ENCODE peak calls at places on chromosomes 13 and 19, in seven cellular contexts. One of them, this sample, is unnamed.

GRCh38 chr19:2239173-2239572 is 2.5 kb downstream of the SF3A2 start:
- DNase-seq in cardiac fibroblast: no peak
- DNase-seq in fibroblast of lung: no peak
- DNase-seq in neural progenitor cell: no peak
- DNase-seq in astrocyte of the spinal cord: no peak
- DNase-seq in astrocyte of the cerebellum: no peak
- DNase-seq in AG04450: no peak
- DNase-seq in this sample: no peak

GRCh38 chr13:99228737-99229691 is 28.4 kb downstream of the UBAC2 start:
- DNase-seq in cardiac fibroblast: peak
- DNase-seq in neural progenitor cell: no peak
- DNase-seq in AG04450: peak
- DNase-seq in astrocyte of the spinal cord: peak
- DNase-seq in astrocyte of the cerebellum: peak
- DNase-seq in fibroblast of lung: peak
- DNase-seq in this sample: no peak

GRCh38 chr19:38693380-38694223 is 46.2 kb downstream of the ACTN4 start:
- DNase-seq in AG04450: no peak
- DNase-seq in astrocyte of the spinal cord: peak
- DNase-seq in neural progenitor cell: peak
- DNase-seq in fibroblast of lung: peak
- DNase-seq in cardiac fibroblast: peak
- DNase-seq in astrocyte of the cerebellum: peak
- DNase-seq in this sample: no peak

GRCh38 chr13:103403814-103404213 is 337.6 kb upstream of the SLC10A2 start:
- DNase-seq in astrocyte of the spinal cord: no peak
- DNase-seq in astrocyte of the cerebellum: no peak
- DNase-seq in fibroblast of lung: no peak
- DNase-seq in neural progenitor cell: no peak
- DNase-seq in cardiac fibroblast: no peak
- DNase-seq in AG04450: no peak
- DNase-seq in this sample: no peak

GRCh38 chr13:112204881-112205327 is 138.0 kb downstream of the SOX1 start:
- DNase-seq in fibroblast of lung: no peak
- DNase-seq in astrocyte of the cerebellum: no peak
- DNase-seq in astrocyte of the spinal cord: no peak
- DNase-seq in AG04450: no peak
- DNase-seq in neural progenitor cell: peak
- DNase-seq in cardiac fibroblast: no peak
- DNase-seq in this sample: no peak

GRCh38 chr19:32675720-32676185 is at the start of gene RGS9BP:
- DNase-seq in astrocyte of the spinal cord: peak
- DNase-seq in astrocyte of the cerebellum: no peak
- DNase-seq in AG04450: peak
- DNase-seq in cardiac fibroblast: peak
- DNase-seq in fibroblast of lung: peak
- DNase-seq in neural progenitor cell: peak
- DNase-seq in this sample: peak

GRCh38 chr13:60372141-60372540 is 24.9 kb upstream of the TDRD3 start:
- DNase-seq in neural progenitor cell: no peak
- DNase-seq in cardiac fibroblast: no peak
- DNase-seq in astrocyte of the spinal cord: no peak
- DNase-seq in fibroblast of lung: no peak
- DNase-seq in AG04450: no peak
- DNase-seq in astrocyte of the cerebellum: no peak
- DNase-seq in this sample: no peak

GRCh38 chr19:55460670-55461258 is 678 bp downstream of the ISOC2 start:
- DNase-seq in cardiac fibroblast: peak
- DNase-seq in neural progenitor cell: peak
- DNase-seq in astrocyte of the spinal cord: peak
- DNase-seq in fibroblast of lung: peak
- DNase-seq in astrocyte of the cerebellum: no peak
- DNase-seq in AG04450: peak
- DNase-seq in this sample: peak

GRCh38 chr13:98026457-98026857 is 73.0 kb downstream of the IPO5 start:
- DNase-seq in cardiac fibroblast: peak
- DNase-seq in astrocyte of the cerebellum: no peak
- DNase-seq in fibroblast of lung: peak
- DNase-seq in neural progenitor cell: no peak
- DNase-seq in astrocyte of the spinal cord: peak
- DNase-seq in AG04450: no peak
- DNase-seq in this sample: no peak

GRCh38 chr13:103539265-103539664 is 473.0 kb upstream of the SLC10A2 start:
- DNase-seq in fibroblast of lung: no peak
- DNase-seq in cardiac fibroblast: no peak
- DNase-seq in AG04450: no peak
- DNase-seq in astrocyte of the cerebellum: no peak
- DNase-seq in neural progenitor cell: peak
- DNase-seq in astrocyte of the spinal cord: no peak
- DNase-seq in this sample: no peak

GRCh38 chr19:28307460-28307859 is 905.5 kb downstream of the UQCRFS1 start:
- DNase-seq in AG04450: no peak
- DNase-seq in astrocyte of the spinal cord: no peak
- DNase-seq in astrocyte of the cerebellum: peak
- DNase-seq in cardiac fibroblast: peak
- DNase-seq in fibroblast of lung: no peak
- DNase-seq in neural progenitor cell: no peak
- DNase-seq in this sample: no peak

GRCh38 chr19:29672933-29673336 is 7.7 kb downstream of the PLEKHF1 start:
- DNase-seq in fibroblast of lung: no peak
- DNase-seq in astrocyte of the cerebellum: no peak
- DNase-seq in neural progenitor cell: no peak
- DNase-seq in astrocyte of the spinal cord: no peak
- DNase-seq in cardiac fibroblast: no peak
- DNase-seq in AG04450: no peak
- DNase-seq in this sample: no peak

GRCh38 chr19:3499738-3500428 is 591 bp downstream of the DOHH start:
- DNase-seq in cardiac fibroblast: no peak
- DNase-seq in astrocyte of the spinal cord: no peak
- DNase-seq in fibroblast of lung: no peak
- DNase-seq in neural progenitor cell: no peak
- DNase-seq in AG04450: no peak
- DNase-seq in astrocyte of the cerebellum: no peak
- DNase-seq in this sample: no peak

GRCh38 chr13:23321534-23322241 is 111.8 kb downstream of the SACS start:
- DNase-seq in fibroblast of lung: peak
- DNase-seq in astrocyte of the spinal cord: peak
- DNase-seq in astrocyte of the cerebellum: peak
- DNase-seq in cardiac fibroblast: peak
- DNase-seq in neural progenitor cell: no peak
- DNase-seq in AG04450: peak
- DNase-seq in this sample: no peak

GRCh38 chr13:112619730-112620639 is 32.0 kb upstream of the TUBGCP3 start:
- DNase-seq in fibroblast of lung: peak
- DNase-seq in astrocyte of the spinal cord: peak
- DNase-seq in AG04450: no peak
- DNase-seq in neural progenitor cell: peak
- DNase-seq in astrocyte of the cerebellum: no peak
- DNase-seq in cardiac fibroblast: peak
- DNase-seq in this sample: no peak

GRCh38 chr19:48659768-48660167 is 13.0 kb downstream of the NTN5 start:
- DNase-seq in fibroblast of lung: no peak
- DNase-seq in AG04450: no peak
- DNase-seq in astrocyte of the cerebellum: no peak
- DNase-seq in astrocyte of the spinal cord: no peak
- DNase-seq in cardiac fibroblast: no peak
- DNase-seq in neural progenitor cell: no peak
- DNase-seq in this sample: no peak

GRCh38 chr13:112251930-112252585 is 124.1 kb upstream of the SPACA7 start:
- DNase-seq in astrocyte of the cerebellum: no peak
- DNase-seq in neural progenitor cell: no peak
- DNase-seq in fibroblast of lung: no peak
- DNase-seq in cardiac fibroblast: no peak
- DNase-seq in astrocyte of the spinal cord: no peak
- DNase-seq in AG04450: no peak
- DNase-seq in this sample: peak

GRCh38 chr19:4455742-4456565 is 1.6 kb downstream of the UBXN6 start:
- DNase-seq in fibroblast of lung: peak
- DNase-seq in astrocyte of the spinal cord: peak
- DNase-seq in astrocyte of the cerebellum: peak
- DNase-seq in neural progenitor cell: peak
- DNase-seq in cardiac fibroblast: peak
- DNase-seq in AG04450: no peak
- DNase-seq in this sample: no peak

GRCh38 chr19:8308891-8309291 is 733 bp upstream of the CD320 start:
- DNase-seq in astrocyte of the spinal cord: no peak
- DNase-seq in neural progenitor cell: no peak
- DNase-seq in AG04450: no peak
- DNase-seq in astrocyte of the cerebellum: no peak
- DNase-seq in fibroblast of lung: no peak
- DNase-seq in cardiac fibroblast: no peak
- DNase-seq in this sample: peak

GRCh38 chr13:97367016-97367415 is 67.0 kb upstream of the RAP2A start:
- DNase-seq in neural progenitor cell: no peak
- DNase-seq in astrocyte of the cerebellum: peak
- DNase-seq in fibroblast of lung: peak
- DNase-seq in astrocyte of the spinal cord: peak
- DNase-seq in AG04450: no peak
- DNase-seq in cardiac fibroblast: peak
- DNase-seq in this sample: no peak

GRCh38 chr13:89965252-89965651 is 1382.2 kb upstream of the MIR17HG start:
- DNase-seq in AG04450: no peak
- DNase-seq in fibroblast of lung: no peak
- DNase-seq in cardiac fibroblast: no peak
- DNase-seq in astrocyte of the cerebellum: no peak
- DNase-seq in astrocyte of the spinal cord: no peak
- DNase-seq in neural progenitor cell: no peak
- DNase-seq in this sample: no peak

GRCh38 chr19:53553865-53554791 is 16.2 kb downstream of the ZNF331 start:
- DNase-seq in AG04450: peak
- DNase-seq in neural progenitor cell: no peak
- DNase-seq in fibroblast of lung: peak
- DNase-seq in astrocyte of the spinal cord: peak
- DNase-seq in cardiac fibroblast: peak
- DNase-seq in astrocyte of the cerebellum: peak
- DNase-seq in this sample: peak

GRCh38 chr19:17184381-17184841 is 30.7 kb upstream of the USE1 start:
- DNase-seq in fibroblast of lung: no peak
- DNase-seq in neural progenitor cell: no peak
- DNase-seq in astrocyte of the cerebellum: no peak
- DNase-seq in AG04450: no peak
- DNase-seq in astrocyte of the spinal cord: no peak
- DNase-seq in cardiac fibroblast: no peak
- DNase-seq in this sample: no peak

GRCh38 chr13:25468330-25469178 is 96.8 kb downstream of the ATP8A2 start:
- DNase-seq in fibroblast of lung: no peak
- DNase-seq in astrocyte of the cerebellum: no peak
- DNase-seq in cardiac fibroblast: no peak
- DNase-seq in AG04450: no peak
- DNase-seq in astrocyte of the spinal cord: peak
- DNase-seq in neural progenitor cell: peak
- DNase-seq in this sample: no peak

GRCh38 chr19:34838248-34838647 is 65.2 kb upstream of the ZNF599 start:
- DNase-seq in cardiac fibroblast: peak
- DNase-seq in AG04450: no peak
- DNase-seq in astrocyte of the spinal cord: no peak
- DNase-seq in fibroblast of lung: peak
- DNase-seq in astrocyte of the cerebellum: no peak
- DNase-seq in neural progenitor cell: peak
- DNase-seq in this sample: no peak

GRCh38 chr13:71316964-71317363 is 550.0 kb downstream of the DACH1 start:
- DNase-seq in astrocyte of the spinal cord: no peak
- DNase-seq in AG04450: no peak
- DNase-seq in neural progenitor cell: no peak
- DNase-seq in astrocyte of the cerebellum: no peak
- DNase-seq in fibroblast of lung: no peak
- DNase-seq in cardiac fibroblast: no peak
- DNase-seq in this sample: no peak

GRCh38 chr13:71320452-71320851 is 546.6 kb downstream of the DACH1 start:
- DNase-seq in fibroblast of lung: peak
- DNase-seq in cardiac fibroblast: peak
- DNase-seq in astrocyte of the cerebellum: no peak
- DNase-seq in AG04450: peak
- DNase-seq in neural progenitor cell: peak
- DNase-seq in astrocyte of the spinal cord: peak
- DNase-seq in this sample: peak
- TF ChIP-seq CTCF in fibroblast of lung: peak
- TF ChIP-seq CTCF in cardiac fibroblast: peak
- TF ChIP-seq CTCF in astrocyte of the cerebellum: peak
- TF ChIP-seq CTCF in AG04450: peak
- TF ChIP-seq CTCF in neural progenitor cell: peak
- TF ChIP-seq CTCF in astrocyte of the spinal cord: peak
- TF ChIP-seq CTCF in this sample: peak

DNA sequence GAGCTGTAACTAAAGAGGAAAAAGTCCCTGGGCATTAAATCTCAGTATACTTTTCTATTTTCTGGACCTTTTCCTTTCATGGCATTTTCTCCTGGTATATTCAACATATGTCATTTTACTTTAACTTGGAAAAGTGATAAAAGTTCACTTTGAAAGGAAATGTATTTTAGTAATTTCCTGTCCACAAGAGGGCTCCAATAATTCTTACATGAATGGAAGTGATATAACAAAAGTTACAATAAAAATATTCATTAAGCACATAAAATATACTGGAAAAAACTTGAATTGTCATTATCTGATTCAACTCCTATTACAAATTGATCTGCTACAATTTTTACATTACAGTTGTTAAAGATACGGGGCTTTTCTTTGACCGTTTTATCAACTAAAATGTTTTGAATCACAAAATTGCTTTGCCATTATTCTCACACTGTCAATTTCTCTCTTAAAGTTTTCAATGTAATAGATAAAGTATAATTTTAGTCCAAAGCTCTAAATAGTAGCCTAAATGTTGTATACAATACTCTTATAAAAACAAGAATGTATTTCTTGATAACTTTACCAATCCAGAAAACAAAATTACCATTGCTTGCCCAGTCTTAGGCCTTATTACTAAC is 4.9 kb downstream of the UBL3 start:
- DNase-seq in fibroblast of lung: peak
- DNase-seq in astrocyte of the spinal cord: peak
- DNase-seq in AG04450: no peak
- DNase-seq in cardiac fibroblast: peak
- DNase-seq in neural progenitor cell: no peak
- DNase-seq in astrocyte of the cerebellum: no peak
- DNase-seq in this sample: no peak
- TF ChIP-seq CTCF in fibroblast of lung: peak
- TF ChIP-seq CTCF in astrocyte of the spinal cord: peak
- TF ChIP-seq CTCF in AG04450: peak
- TF ChIP-seq CTCF in cardiac fibroblast: peak
- TF ChIP-seq CTCF in neural progenitor cell: peak
- TF ChIP-seq CTCF in astrocyte of the cerebellum: peak
- TF ChIP-seq CTCF in this sample: peak

DNA sequence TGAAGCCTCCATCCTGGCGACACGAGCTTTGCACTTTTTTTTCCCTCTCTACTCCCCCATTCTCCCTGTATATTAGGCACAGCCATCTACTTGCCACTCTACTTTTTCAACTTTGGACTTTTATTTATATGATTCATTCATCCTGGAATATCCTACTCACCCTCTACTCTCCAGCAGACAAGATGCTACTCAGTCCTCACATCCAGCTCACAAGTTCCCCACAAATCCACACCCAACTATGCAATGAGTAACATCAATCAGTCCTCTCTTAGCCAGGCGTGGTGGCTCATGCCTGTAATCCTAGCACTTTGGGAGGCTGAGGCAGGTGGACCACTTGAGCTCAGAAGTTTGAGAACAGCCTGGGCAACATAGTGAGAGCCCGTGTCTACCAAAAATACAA is 23.9 kb upstream of the URAD start:
- DNase-seq in AG04450: no peak
- DNase-seq in astrocyte of the spinal cord: no peak
- DNase-seq in fibroblast of lung: no peak
- DNase-seq in neural progenitor cell: no peak
- DNase-seq in astrocyte of the cerebellum: no peak
- DNase-seq in cardiac fibroblast: no peak
- DNase-seq in this sample: no peak
- TF ChIP-seq CTCF in AG04450: no peak
- TF ChIP-seq CTCF in astrocyte of the spinal cord: no peak
- TF ChIP-seq CTCF in fibroblast of lung: no peak
- TF ChIP-seq CTCF in neural progenitor cell: no peak
- TF ChIP-seq CTCF in astrocyte of the cerebellum: no peak
- TF ChIP-seq CTCF in cardiac fibroblast: no peak
- TF ChIP-seq CTCF in this sample: no peak

GRCh38 chr13:31051999-31052398 is 109.7 kb downstream of the HSPH1 start:
- DNase-seq in astrocyte of the cerebellum: no peak
- DNase-seq in neural progenitor cell: peak
- DNase-seq in AG04450: no peak
- DNase-seq in astrocyte of the spinal cord: no peak
- DNase-seq in cardiac fibroblast: no peak
- DNase-seq in fibroblast of lung: no peak
- DNase-seq in this sample: no peak
- TF ChIP-seq CTCF in astrocyte of the cerebellum: no peak
- TF ChIP-seq CTCF in neural progenitor cell: no peak
- TF ChIP-seq CTCF in AG04450: peak
- TF ChIP-seq CTCF in astrocyte of the spinal cord: no peak
- TF ChIP-seq CTCF in cardiac fibroblast: peak
- TF ChIP-seq CTCF in fibroblast of lung: peak
- TF ChIP-seq CTCF in this sample: no peak

This sample was measured in colonic mucosa.